ENCODE peak calls at places on chromosomes 12 and 14, in nine cellular contexts. One of them, this sample, is unnamed.

GRCh38 chr12:30622509-30622908 is 73.2 kb downstream of the IPO8 start:
- DNase-seq in NCI-H524: no peak
- DNase-seq in ELR: peak; percentile 75
- DNase-seq in lower leg skin: no peak
- DNase-seq in HCT116: no peak
- DNase-seq in activated T-cell treated with anti-CD3 and anti-CD28 coated beads for 1 hour: no peak
- DNase-seq in HTR-8/SVneo: no peak
- DNase-seq in CD4-positive, alpha-beta memory T cell: no peak
- DNase-seq in activated naive CD4-positive, alpha-beta T cell: no peak
- DNase-seq in this sample: no peak

GRCh38 chr14:42806909-42807315 is 1200.2 kb downstream of the LRFN5 start:
- DNase-seq in ELR: peak; percentile 1
- DNase-seq in HCT116: no peak
- DNase-seq in HTR-8/SVneo: peak; percentile 20
- DNase-seq in activated T-cell treated with anti-CD3 and anti-CD28 coated beads for 1 hour: no peak
- DNase-seq in NCI-H524: no peak
- DNase-seq in activated naive CD4-positive, alpha-beta T cell: no peak
- DNase-seq in CD4-positive, alpha-beta memory T cell: no peak
- DNase-seq in lower leg skin: no peak
- DNase-seq in this sample: no peak

GRCh38 chr12:68807576-68808387 is at the start of gene MDM2:
- DNase-seq in ELR: peak; percentile 91
- DNase-seq in activated T-cell treated with anti-CD3 and anti-CD28 coated beads for 1 hour: peak; percentile 96
- DNase-seq in HCT116: peak; percentile 77
- DNase-seq in lower leg skin: peak; percentile 99
- DNase-seq in CD4-positive, alpha-beta memory T cell: peak; percentile 97
- DNase-seq in HTR-8/SVneo: peak; percentile 92
- DNase-seq in NCI-H524: peak; percentile 88
- DNase-seq in activated naive CD4-positive, alpha-beta T cell: peak; percentile 95
- DNase-seq in this sample: peak; percentile 62

GRCh38 chr12:60308366-60309000 is 712.7 kb downstream of the SLC16A7 start:
- DNase-seq in HCT116: no peak
- DNase-seq in NCI-H524: no peak
- DNase-seq in activated T-cell treated with anti-CD3 and anti-CD28 coated beads for 1 hour: no peak
- DNase-seq in lower leg skin: no peak
- DNase-seq in HTR-8/SVneo: no peak
- DNase-seq in CD4-positive, alpha-beta memory T cell: no peak
- DNase-seq in activated naive CD4-positive, alpha-beta T cell: no peak
- DNase-seq in ELR: no peak
- DNase-seq in this sample: no peak

GRCh38 chr14:76267322-76268012 is 108.5 kb upstream of the ESRRB start:
- DNase-seq in activated T-cell treated with anti-CD3 and anti-CD28 coated beads for 1 hour: no peak
- DNase-seq in NCI-H524: peak; percentile 58
- DNase-seq in CD4-positive, alpha-beta memory T cell: no peak
- DNase-seq in HCT116: no peak
- DNase-seq in ELR: peak; percentile 41
- DNase-seq in HTR-8/SVneo: peak; percentile 67
- DNase-seq in lower leg skin: peak; percentile 88
- DNase-seq in activated naive CD4-positive, alpha-beta T cell: no peak
- DNase-seq in this sample: peak; percentile 36

GRCh38 chr14:73286598-73286997 is 49.3 kb downstream of the PAPLN start:
- DNase-seq in activated naive CD4-positive, alpha-beta T cell: no peak
- DNase-seq in HCT116: no peak
- DNase-seq in lower leg skin: no peak
- DNase-seq in activated T-cell treated with anti-CD3 and anti-CD28 coated beads for 1 hour: no peak
- DNase-seq in NCI-H524: no peak
- DNase-seq in CD4-positive, alpha-beta memory T cell: no peak
- DNase-seq in ELR: no peak
- DNase-seq in HTR-8/SVneo: no peak
- DNase-seq in this sample: no peak

GRCh38 chr14:28308727-28309126 is 457.9 kb upstream of the FOXG1 start:
- DNase-seq in activated T-cell treated with anti-CD3 and anti-CD28 coated beads for 1 hour: no peak
- DNase-seq in HCT116: no peak
- DNase-seq in lower leg skin: no peak
- DNase-seq in HTR-8/SVneo: peak; percentile 18
- DNase-seq in NCI-H524: no peak
- DNase-seq in CD4-positive, alpha-beta memory T cell: no peak
- DNase-seq in ELR: peak; percentile 81
- DNase-seq in activated naive CD4-positive, alpha-beta T cell: no peak
- DNase-seq in this sample: no peak

GRCh38 chr12:89895101-89895500 is 186.5 kb upstream of the ATP2B1 start:
- DNase-seq in NCI-H524: no peak
- DNase-seq in activated naive CD4-positive, alpha-beta T cell: no peak
- DNase-seq in HCT116: no peak
- DNase-seq in ELR: no peak
- DNase-seq in HTR-8/SVneo: no peak
- DNase-seq in CD4-positive, alpha-beta memory T cell: no peak
- DNase-seq in activated T-cell treated with anti-CD3 and anti-CD28 coated beads for 1 hour: no peak
- DNase-seq in lower leg skin: no peak
- DNase-seq in this sample: no peak

GRCh38 chr14:21023174-21023573 is 1.7 kb downstream of the NDRG2 start:
- DNase-seq in NCI-H524: no peak
- DNase-seq in activated T-cell treated with anti-CD3 and anti-CD28 coated beads for 1 hour: no peak
- DNase-seq in HCT116: no peak
- DNase-seq in activated naive CD4-positive, alpha-beta T cell: no peak
- DNase-seq in lower leg skin: peak; percentile 85
- DNase-seq in HTR-8/SVneo: no peak
- DNase-seq in CD4-positive, alpha-beta memory T cell: no peak
- DNase-seq in ELR: no peak
- DNase-seq in this sample: no peak

GRCh38 chr12:68224613-68225285 is 861 bp downstream of the IL26 start:
- DNase-seq in HCT116: no peak
- DNase-seq in NCI-H524: no peak
- DNase-seq in CD4-positive, alpha-beta memory T cell: no peak
- DNase-seq in activated naive CD4-positive, alpha-beta T cell: no peak
- DNase-seq in ELR: peak; percentile 33
- DNase-seq in HTR-8/SVneo: no peak
- DNase-seq in activated T-cell treated with anti-CD3 and anti-CD28 coated beads for 1 hour: no peak
- DNase-seq in lower leg skin: no peak
- DNase-seq in this sample: no peak